ENCODE peak calls at places on chromosomes 7 and 10, in five cellular contexts. O, Z, W, L and B are unnamed samples.

GRCh38 chr7:118195837-118196474 is 12.0 kb downstream of the LSM8 start:
- DNase-seq in O (peak), Z (peak), W (no peak), L (peak), B (no peak)

GRCh38 chr10:89440262-89440661 is 25.9 kb downstream of the IFIT5 start:
- DNase-seq in O (no peak), Z (no peak), W (no peak), L (no peak), B (no peak)

GRCh38 chr10:91652364-91652763 is 19.5 kb upstream of the PPP1R3C start:
- DNase-seq in O (no peak), Z (no peak), W (no peak), L (no peak), B (no peak)

GRCh38 chr7:83014546-83014945 is 148.1 kb downstream of the PCLO start:
- DNase-seq in O (no peak), Z (no peak), W (no peak), L (no peak), B (no peak)

GRCh38 chr7:22866965-22867364 is 44.3 kb upstream of the TOMM7 start:
- DNase-seq in O (no peak), Z (peak), W (no peak), L (no peak), B (no peak)

GRCh38 chr10:101238732-101239105 is 9.5 kb upstream of the LBX1 start:
- DNase-seq in O (no peak), Z (no peak), W (no peak), L (no peak), B (no peak)

GRCh38 chr7:82044497-82045080 is 274.7 kb upstream of the HGF start:
- DNase-seq in O (peak), Z (peak), W (no peak), L (peak), B (no peak)

GRCh38 chr7:133484135-133484534 is 231.3 kb downstream of the EXOC4 start:
- DNase-seq in O (no peak), Z (no peak), W (no peak), L (no peak), B (no peak)

GRCh38 chr10:1552881-1553595 is 184.3 kb downstream of the ADARB2 start:
- DNase-seq in O (no peak), Z (no peak), W (no peak), L (no peak), B (peak)

GRCh38 chr7:104206841-104207240 is 972 bp downstream of the ORC5 start:
- DNase-seq in O (no peak), Z (peak), W (no peak), L (no peak), B (no peak)

GRCh38 chr7:137885623-137886022 is 38.8 kb upstream of the DGKI start:
- DNase-seq in O (no peak), Z (no peak), W (no peak), L (no peak), B (no peak)

GRCh38 chr7:140726304-140726703 is 29.8 kb downstream of the NDUFB2 start:
- DNase-seq in O (no peak), Z (peak), W (no peak), L (no peak), B (no peak)

GRCh38 chr10:2985729-2986232 is 81.6 kb upstream of the PFKP start:
- DNase-seq in O (peak), Z (peak), W (no peak), L (no peak), B (no peak)

GRCh38 chr10:10598297-10598696 is 419.4 kb upstream of the CELF2 start:
- DNase-seq in O (no peak), Z (no peak), W (no peak), L (no peak), B (no peak)

GRCh38 chr10:124287071-124287685 is 131.5 kb downstream of the OAT start:
- DNase-seq in O (peak), Z (no peak), W (no peak), L (no peak), B (peak)

GRCh38 chr7:109641445-109641844 is 1071.8 kb downstream of the DNAJB9 start:
- DNase-seq in O (no peak), Z (no peak), W (no peak), L (no peak), B (no peak)

GRCh38 chr7:20114463-20114862 is 102.7 kb downstream of the MACC1 start:
- DNase-seq in O (no peak), Z (no peak), W (peak), L (no peak), B (no peak)

GRCh38 chr7:82247814-82248433 is 195.7 kb downstream of the CACNA2D1 start:
- DNase-seq in O (no peak), Z (no peak), W (no peak), L (no peak), B (no peak)

GRCh38 chr7:55099086-55099831 is 80.4 kb downstream of the EGFR start:
- DNase-seq in O (no peak), Z (no peak), W (no peak), L (peak), B (no peak)

GRCh38 chr7:131753620-131754222 is 197.3 kb upstream of the PODXL start:
- DNase-seq in O (no peak), Z (peak), W (no peak), L (no peak), B (no peak)

GRCh38 chr7:132709971-132710567 is 133.8 kb upstream of the PLXNA4 start:
- DNase-seq in O (peak), Z (peak), W (no peak), L (no peak), B (no peak)

GRCh38 chr7:35003679-35004278 is 33.5 kb downstream of the DPY19L1 start:
- DNase-seq in O (peak), Z (peak), W (no peak), L (no peak), B (no peak)

DNA sequence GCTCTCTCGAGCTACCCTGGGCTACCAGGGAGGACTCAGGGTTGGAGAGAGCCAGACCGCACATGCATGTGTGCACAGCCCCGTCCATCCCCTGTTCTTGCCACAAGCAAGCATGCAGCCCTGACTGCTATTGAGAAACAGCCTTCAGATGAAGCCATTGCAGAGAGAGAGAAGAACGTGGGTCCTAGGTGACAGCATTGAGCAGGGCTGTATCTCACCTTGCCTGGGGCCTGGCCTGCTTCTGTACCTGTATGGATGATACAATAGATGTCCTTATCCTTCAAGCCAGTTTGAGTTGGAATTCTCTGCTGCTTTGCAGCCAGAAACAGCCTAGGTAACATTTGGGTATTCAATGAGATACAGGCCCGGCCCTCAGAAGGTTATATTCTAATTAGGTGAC is 127.3 kb upstream of the RHEB start:
- DNase-seq in O (no peak), Z (no peak), W (no peak), L (no peak), B (no peak)
- H3K27ac ChIP-seq in O (no peak), Z (no peak), W (no peak), L (no peak), B (no peak)

GRCh38 chr10:6426317-6426716 is 153.8 kb downstream of the PRKCQ start:
- DNase-seq in O (no peak), Z (no peak), W (no peak), L (no peak), B (no peak)

GRCh38 chr10:6418613-6419216 is 161.4 kb downstream of the PRKCQ start:
- DNase-seq in O (no peak), Z (no peak), W (no peak), L (no peak), B (no peak)

GRCh38 chr10:6427357-6427959 is 152.6 kb downstream of the PRKCQ start:
- DNase-seq in O (no peak), Z (no peak), W (no peak), L (no peak), B (no peak)

GRCh38 chr10:6423413-6424170 is 156.5 kb downstream of the PRKCQ start:
- DNase-seq in O (no peak), Z (no peak), W (no peak), L (no peak), B (no peak)

DNA sequence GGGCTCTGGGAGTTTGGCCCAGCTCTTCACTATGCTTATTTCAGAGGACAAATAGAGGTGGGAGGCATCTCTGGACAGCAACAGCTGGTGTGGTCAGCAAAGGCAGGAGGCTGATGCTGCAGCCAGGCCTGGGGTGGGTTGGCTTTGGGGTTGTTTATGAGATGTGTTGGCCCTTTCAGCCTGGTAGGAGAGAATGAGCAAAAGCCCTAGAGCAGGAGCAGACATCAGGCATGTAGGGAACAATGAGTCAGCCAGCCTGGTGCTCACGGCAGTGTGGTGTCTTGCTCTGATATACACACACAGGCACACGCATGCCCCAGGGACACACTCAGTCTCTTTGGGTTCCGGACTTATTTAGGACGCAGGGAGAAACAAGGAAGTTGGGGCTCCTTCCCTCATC is 157.1 kb downstream of the PRKCQ start:
- DNase-seq in O (no peak), Z (no peak), W (no peak), L (no peak), B (no peak)
- H3K27ac ChIP-seq in O (no peak), Z (no peak), W (no peak), L (no peak), B (no peak)

DNA sequence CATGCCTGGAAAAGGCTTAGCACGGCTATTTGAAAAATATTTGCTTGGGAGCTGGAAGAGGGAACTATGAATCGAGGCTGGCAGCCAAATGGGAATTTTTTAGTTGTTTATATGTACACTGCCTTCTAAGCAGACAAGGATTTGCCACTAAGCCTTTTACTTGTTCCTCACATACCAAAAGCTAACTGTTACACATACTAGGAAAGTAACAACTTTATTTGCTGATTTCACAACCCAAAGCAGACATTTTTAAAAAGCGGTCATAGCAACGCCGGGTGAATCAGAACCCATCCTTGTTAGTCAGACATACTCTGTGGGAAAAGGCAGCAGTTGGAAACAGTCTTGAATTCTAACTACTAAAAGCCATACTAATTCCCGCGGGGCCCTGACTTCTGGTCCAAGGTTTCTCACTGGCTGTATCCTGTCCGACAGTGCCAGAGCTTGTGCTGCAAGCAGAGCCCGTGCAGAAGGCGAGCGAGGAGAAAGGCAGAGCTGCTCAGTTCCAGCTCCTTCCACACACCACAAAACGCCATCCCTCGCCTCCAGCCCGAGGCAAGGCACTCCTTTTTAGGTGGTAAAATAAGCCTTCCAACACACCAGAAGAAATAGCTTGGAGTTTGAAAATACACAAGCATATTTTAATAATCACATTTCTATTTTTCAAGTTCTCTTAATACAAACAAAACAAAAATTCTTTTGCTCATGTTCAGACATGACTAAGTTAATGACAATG is 89.2 kb downstream of the RNF216 start:
- DNase-seq in O (peak), Z (peak), W (no peak), L (peak), B (peak)
- H3K27ac ChIP-seq in O (peak), Z (peak), W (peak), L (peak), B (peak)

DNA sequence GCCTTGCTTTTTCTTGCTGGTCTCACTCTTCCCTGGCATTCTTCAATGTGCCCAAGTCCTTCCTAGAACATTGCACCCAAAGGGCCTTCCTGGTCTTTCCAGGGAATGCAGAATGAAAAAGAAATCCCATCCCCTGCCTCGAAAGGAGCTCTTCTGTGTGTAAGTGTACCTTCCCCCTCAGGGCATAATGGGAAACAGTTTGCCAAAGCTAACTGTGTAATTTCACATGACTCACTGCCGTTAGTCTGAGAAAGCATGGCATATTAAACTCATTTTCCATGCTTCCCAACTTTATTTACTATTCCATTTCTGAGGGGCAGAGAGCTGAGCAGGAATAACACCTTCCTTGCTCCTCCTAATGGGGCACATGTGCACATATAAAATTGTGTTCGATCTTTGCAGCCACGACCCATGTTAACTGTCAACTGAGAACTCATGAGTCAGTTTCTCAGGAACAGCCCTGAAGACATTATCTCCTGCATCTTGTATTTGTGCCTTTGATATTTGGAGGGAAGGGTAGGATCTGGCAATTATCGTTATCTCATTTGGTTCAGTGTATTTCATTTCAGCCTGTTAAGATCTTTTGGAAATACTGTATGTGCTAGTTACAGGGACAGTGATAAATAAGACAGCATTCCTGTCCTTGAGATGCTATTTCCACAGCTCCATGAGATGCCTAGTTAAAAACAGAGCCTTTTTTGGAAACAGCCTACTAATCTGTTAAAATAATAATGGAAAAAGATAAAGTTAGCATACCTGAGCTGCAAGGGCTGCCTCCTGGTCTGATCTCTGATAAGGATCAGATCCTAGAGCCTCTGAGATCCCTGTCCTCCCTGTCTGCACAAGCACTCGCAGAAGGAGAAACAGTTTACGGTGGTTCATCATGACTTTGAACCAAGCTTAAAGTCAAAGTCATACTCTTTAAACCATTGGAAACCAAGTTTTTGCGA is 42.3 kb downstream of the IKZF1 start:
- DNase-seq in O (no peak), Z (no peak), W (no peak), L (no peak), B (no peak)
- H3K27ac ChIP-seq in O (peak), Z (no peak), W (no peak), L (no peak), B (peak)

GRCh38 chr10:21427804-21428481 is 97.5 kb downstream of the SKIDA1 start:
- DNase-seq in O (no peak), Z (no peak), W (no peak), L (no peak), B (no peak)
- H3K27ac ChIP-seq in O (no peak), Z (no peak), W (no peak), L (no peak), B (no peak)

DNA sequence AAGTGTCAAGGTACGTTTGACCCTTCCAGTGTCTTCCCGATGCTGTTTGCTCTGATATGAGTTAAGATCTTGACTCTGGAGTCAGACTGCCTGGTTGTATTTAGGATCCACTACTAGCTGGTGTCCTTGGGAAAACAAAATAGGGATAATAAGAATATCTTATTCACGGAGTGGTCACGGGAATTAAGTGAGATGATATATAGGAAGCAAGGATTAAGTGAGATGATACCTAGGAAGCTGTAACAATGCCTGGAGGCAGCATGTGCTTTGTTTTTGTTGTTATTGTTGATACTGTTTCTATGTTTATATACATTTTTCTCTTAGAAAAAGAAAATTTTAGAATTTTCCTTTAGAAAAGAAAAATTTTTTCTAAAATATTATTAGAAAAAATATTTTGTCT is 87.0 kb downstream of the LYZL1 start:
- DNase-seq in O (no peak), Z (no peak), W (no peak), L (no peak), B (no peak)
- H3K27ac ChIP-seq in O (no peak), Z (no peak), W (no peak), L (no peak), B (no peak)